ENCODE peak calls at places on chromosomes 12 and 14, in nine cellular contexts. G is ELR; O is posterior cingulate gyrus; B is cortex of kidney; E is nucleus accumbens; V is CD8-positive, alpha-beta memory T cell; P is hepatic stellate cell; K is GM12864; Z is uterus. Y is an unnamed sample.
A peak's percentile ranks its signal among the peaks of the same experiment; 100 is the strongest.

GRCh38 chr12:27899151-27899661 is 73.3 kb downstream of the PTHLH start:
- DNase-seq in G (peak; percentile 95), O (no peak), B (no peak), E (no peak), V (no peak), P (peak; percentile 66), K (no peak), Z (no peak), Y (no peak)

GRCh38 chr12:98149270-98149669 is 366.1 kb upstream of the TMPO start:
- DNase-seq in G (no peak), O (no peak), B (no peak), E (no peak), V (no peak), P (no peak), K (no peak), Z (no peak), Y (no peak)

GRCh38 chr12:65195387-65196055 is 26.1 kb downstream of the LEMD3 start:
- DNase-seq in G (no peak), O (no peak), B (no peak), E (no peak), V (no peak), P (no peak), K (no peak), Z (no peak), Y (no peak)

GRCh38 chr12:66589095-66589494 is 89.8 kb downstream of the GRIP1 start:
- DNase-seq in G (no peak), O (no peak), B (no peak), E (no peak), V (no peak), P (no peak), K (no peak), Z (no peak), Y (no peak)

GRCh38 chr12:51403159-51403558 is 12.0 kb upstream of the GALNT6 start:
- DNase-seq in G (no peak), O (no peak), B (no peak), E (no peak), V (no peak), P (no peak), K (no peak), Z (no peak), Y (no peak)

GRCh38 chr12:107134558-107134957 is 41.2 kb upstream of the CRY1 start:
- DNase-seq in G (peak; percentile 56), O (no peak), B (no peak), E (no peak), V (peak; percentile 50), P (no peak), K (no peak), Z (no peak), Y (no peak)

GRCh38 chr14:36275741-36276140 is 44.7 kb downstream of the MBIP start:
- DNase-seq in G (no peak), O (no peak), B (no peak), E (no peak), V (no peak), P (no peak), K (no peak), Z (no peak), Y (no peak)

GRCh38 chr12:47207005-47207717 is 127.4 kb upstream of the AMIGO2 start:
- DNase-seq in G (no peak), O (no peak), B (no peak), E (no peak), V (peak; percentile 59), P (no peak), K (no peak), Z (no peak), Y (no peak)

GRCh38 chr12:89578499-89578898 is 52.7 kb upstream of the POC1B start:
- DNase-seq in G (no peak), O (no peak), B (no peak), E (no peak), V (no peak), P (no peak), K (no peak), Z (no peak), Y (no peak)

GRCh38 chr12:8860165-8860961 is 37.9 kb downstream of the A2ML1 start:
- DNase-seq in G (peak; percentile 46), O (no peak), B (no peak), E (no peak), V (peak; percentile 59), P (peak; percentile 38), K (peak; percentile 12), Z (peak; percentile 23), Y (peak; percentile 68)

GRCh38 chr14:38972511-38972910 is 130.5 kb downstream of the SEC23A start:
- DNase-seq in G (no peak), O (no peak), B (no peak), E (no peak), V (no peak), P (no peak), K (no peak), Z (no peak), Y (no peak)

GRCh38 chr14:84323963-84324362 is 1206.0 kb upstream of the FLRT2 start:
- DNase-seq in G (peak; percentile 2), O (no peak), B (no peak), E (no peak), V (no peak), P (no peak), K (no peak), Z (no peak), Y (no peak)

GRCh38 chr12:71439613-71440392 is at the start of gene LGR5:
- DNase-seq in G (peak; percentile 31), O (peak; percentile 72), B (no peak), E (peak; percentile 83), V (no peak), P (peak; percentile 41), K (no peak), Z (no peak), Y (no peak)

GRCh38 chr12:46005151-46005797 is 14.9 kb upstream of the SCAF11 start:
- DNase-seq in G (peak; percentile 40), O (no peak), B (no peak), E (no peak), V (no peak), P (peak; percentile 31), K (no peak), Z (no peak), Y (no peak)

GRCh38 chr12:102543931-102544485 is 63.6 kb upstream of the IGF1 start:
- DNase-seq in G (peak; percentile 62), O (no peak), B (no peak), E (no peak), V (no peak), P (no peak), K (no peak), Z (no peak), Y (no peak)

GRCh38 chr12:116123511-116124258 is 153.8 kb downstream of the MED13L start:
- DNase-seq in G (peak; percentile 57), O (no peak), B (no peak), E (peak; percentile 45), V (no peak), P (peak; percentile 21), K (peak; percentile 29), Z (no peak), Y (no peak)

GRCh38 chr12:50201987-50202521 is 34.9 kb upstream of the CERS5 start:
- DNase-seq in G (peak; percentile 99), O (no peak), B (no peak), E (no peak), V (no peak), P (no peak), K (no peak), Z (no peak), Y (no peak)

Y was measured in ascending aorta.